ENCODE peak calls at places on chromosome 22, in nine cellular contexts. Q, Z, P, O, M, J, T, E and X are unnamed samples.

GRCh38 chr22:23512348-23512705 is 67.8 kb downstream of the IGLL1 start:
- DNase-seq in M (no peak), O (no peak), E (no peak), T (no peak), Q (no peak), P (no peak), Z (no peak), J (no peak), X (no peak)

GRCh38 chr22:27621671-27622070 is 179.9 kb downstream of the MN1 start:
- DNase-seq in P (no peak), Q (no peak), E (no peak), O (no peak), T (no peak), Z (no peak), J (no peak), M (no peak), X (no peak)

GRCh38 chr22:49983148-49984042 is 22.8 kb downstream of the PIM3 start:
- DNase-seq in Z (no peak), Q (peak), J (no peak), M (no peak), P (peak), O (no peak), E (no peak), T (no peak), X (no peak)

GRCh38 chr22:41799486-41800347 is 762 bp upstream of the CCDC134 start:
- DNase-seq in O (no peak), P (no peak), J (peak), M (no peak), E (peak), Z (no peak), Q (peak), T (peak), X (no peak)

GRCh38 chr22:31876156-31877035 is 67.9 kb upstream of the YWHAH start:
- DNase-seq in J (no peak), Q (no peak), M (peak), P (no peak), Z (no peak), T (peak), O (no peak), E (no peak), X (no peak)

GRCh38 chr22:31943206-31943975 is 944 bp upstream of the YWHAH start:
- DNase-seq in Q (no peak), M (no peak), J (no peak), E (peak), T (no peak), P (peak), O (no peak), Z (no peak), X (no peak)

GRCh38 chr22:24181996-24182560 is 791 bp downstream of the SUSD2 start:
- DNase-seq in O (no peak), E (no peak), P (no peak), T (no peak), Z (no peak), Q (peak), M (no peak), J (no peak), X (no peak)

GRCh38 chr22:19043111-19044085 is 78.8 kb downstream of the DGCR2 start:
- DNase-seq in T (peak), E (no peak), J (no peak), P (no peak), Z (no peak), M (peak), O (no peak), Q (no peak), X (no peak)

GRCh38 chr22:45242778-45243191 is 2.1 kb upstream of the KIAA0930 start:
- DNase-seq in E (peak), Q (no peak), P (no peak), Z (no peak), O (no peak), T (no peak), J (no peak), M (peak), X (no peak)

GRCh38 chr22:39283312-39284141 is 35.9 kb downstream of the RPL3 start:
- DNase-seq in P (no peak), Q (peak), Z (peak), J (no peak), M (no peak), O (no peak), T (no peak), E (no peak), X (no peak)

GRCh38 chr22:43776081-43776670 is 35.9 kb downstream of the EFCAB6 start:
- DNase-seq in P (no peak), T (no peak), Q (no peak), M (no peak), E (no peak), J (no peak), O (no peak), Z (no peak), X (no peak)